ENCODE peak calls at places on chromosome 9, in eight cellular contexts. R is AG04450; S is CD8-positive, alpha-beta T cell; E is WERI-Rb-1; O is heart left ventricle; H is HL-60; I is breast epithelium; Q is neural progenitor cell. P is an unnamed sample.

GRCh38 chr9:121242219-121242954 is 25.6 kb upstream of the GSN start:
- DNase-seq in R (no peak), S (no peak), E (no peak), O (no peak), H (no peak), I (no peak), Q (no peak), P (no peak)

GRCh38 chr9:76269789-76270188 is 124.4 kb downstream of the RFK start:
- DNase-seq in R (peak; percentile 7), S (no peak), E (no peak), O (no peak), H (no peak), I (no peak), Q (no peak), P (peak; percentile 13)

GRCh38 chr9:134910146-134910545 is 7.6 kb downstream of the FCN1 start:
- DNase-seq in R (no peak), S (no peak), E (no peak), O (no peak), H (no peak), I (no peak), Q (no peak), P (no peak)

GRCh38 chr9:100352201-100352726 is 478 bp downstream of the TEX10 start:
- DNase-seq in R (no peak), S (no peak), E (peak; percentile 30), O (peak; percentile 66), H (peak; percentile 28), I (peak; percentile 23), Q (peak; percentile 59), P (no peak)

GRCh38 chr9:79512251-79512650 is 59.5 kb upstream of the TLE4 start:
- DNase-seq in R (no peak), S (no peak), E (no peak), O (no peak), H (no peak), I (no peak), Q (no peak), P (no peak)

GRCh38 chr9:86901511-86901910 is 45.8 kb downstream of the GAS1 start:
- DNase-seq in R (no peak), S (no peak), E (no peak), O (no peak), H (no peak), I (no peak), Q (no peak), P (no peak)

GRCh38 chr9:12604154-12604825 is 88.9 kb upstream of the TYRP1 start:
- DNase-seq in R (no peak), S (no peak), E (no peak), O (no peak), H (no peak), I (no peak), Q (no peak), P (no peak)

GRCh38 chr9:93308676-93309075 is 124.7 kb downstream of the WNK2 start:
- DNase-seq in R (no peak), S (no peak), E (no peak), O (no peak), H (no peak), I (no peak), Q (no peak), P (no peak)

GRCh38 chr9:95836072-95836471 is 39.4 kb upstream of the ERCC6L2 start:
- DNase-seq in R (no peak), S (no peak), E (no peak), O (no peak), H (no peak), I (no peak), Q (no peak), P (no peak)

GRCh38 chr9:110602281-110602680 is 22.7 kb upstream of the SVEP1 start:
- DNase-seq in R (no peak), S (no peak), E (no peak), O (no peak), H (no peak), I (no peak), Q (peak; percentile 14), P (no peak)

GRCh38 chr9:77518688-77519087 is 129.4 kb downstream of the GNA14 start:
- DNase-seq in R (no peak), S (no peak), E (no peak), O (no peak), H (no peak), I (no peak), Q (no peak), P (no peak)

GRCh38 chr9:84773023-84773422 is 103.5 kb downstream of the NTRK2 start:
- DNase-seq in R (no peak), S (no peak), E (no peak), O (no peak), H (no peak), I (no peak), Q (no peak), P (peak; percentile 74)

GRCh38 chr9:110669439-110669838 is 848 bp downstream of the MUSK start:
- DNase-seq in R (no peak), S (no peak), E (no peak), O (no peak), H (no peak), I (no peak), Q (no peak), P (no peak)

GRCh38 chr9:97806721-97807120 is 46.3 kb upstream of the FOXE1 start:
- DNase-seq in R (no peak), S (no peak), E (no peak), O (no peak), H (no peak), I (no peak), Q (no peak), P (no peak)

GRCh38 chr9:97801180-97801579 is 51.8 kb upstream of the FOXE1 start:
- DNase-seq in R (no peak), S (no peak), E (no peak), O (no peak), H (no peak), I (no peak), Q (no peak), P (no peak)

GRCh38 chr9:97802276-97802675 is 50.8 kb upstream of the FOXE1 start:
- DNase-seq in R (no peak), S (no peak), E (no peak), O (no peak), H (no peak), I (no peak), Q (no peak), P (no peak)

GRCh38 chr9:97804059-97804365 is 49.0 kb upstream of the FOXE1 start:
- DNase-seq in R (no peak), S (no peak), E (no peak), O (no peak), H (no peak), I (no peak), Q (no peak), P (no peak)

DNA sequence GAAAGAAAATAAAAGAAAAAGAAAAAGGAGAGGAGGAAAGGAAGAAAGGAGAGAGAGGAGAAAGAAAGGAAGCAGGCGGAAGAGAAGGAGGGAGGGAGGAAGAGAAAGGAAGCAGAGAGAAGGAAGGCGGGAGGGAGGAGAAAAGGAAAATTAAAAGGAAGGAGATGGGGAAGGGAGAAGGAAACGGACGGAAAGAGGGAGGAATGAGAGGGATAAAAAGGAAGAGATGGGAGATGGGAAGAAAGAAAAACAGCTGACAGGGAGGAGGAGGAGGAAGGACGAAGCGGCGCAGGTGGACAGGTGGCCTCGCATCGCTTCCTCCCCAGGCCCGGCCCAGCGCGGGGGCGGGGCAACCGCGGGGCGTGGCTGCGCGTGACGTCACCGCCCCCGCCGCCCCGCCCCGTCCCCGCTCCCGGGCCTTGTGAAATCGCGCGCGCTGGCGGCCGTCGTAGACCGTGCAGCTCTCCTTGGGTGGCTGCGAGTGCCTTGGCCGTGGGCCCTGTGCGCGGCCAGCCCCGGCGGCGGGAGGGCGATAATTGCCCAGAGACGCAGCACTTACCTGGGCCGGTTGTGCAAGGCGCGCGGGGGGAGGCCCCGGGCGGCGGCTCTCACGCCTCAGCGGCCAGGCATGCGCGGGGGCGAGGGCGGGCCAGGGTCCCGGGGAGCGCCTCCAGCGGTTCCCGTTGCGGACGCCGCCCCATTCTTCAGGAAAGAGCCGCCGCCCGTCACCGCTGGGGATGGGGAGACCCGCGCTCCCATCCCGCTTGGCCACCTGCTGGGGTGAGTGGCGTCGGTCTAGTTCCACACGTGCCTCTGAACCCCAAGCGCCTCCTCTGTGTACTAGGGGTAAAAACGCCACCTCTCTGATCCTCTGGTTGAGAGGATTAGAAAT is 49.6 kb upstream of the FOXE1 start:
- DNase-seq in R (no peak), S (peak; percentile 70), E (peak; percentile 89), O (peak; percentile 85), H (peak; percentile 59), I (peak; percentile 87), Q (peak; percentile 85), P (no peak)
- TF ChIP-seq CTCF in R (no peak), S (no peak), E (peak; percentile 14), O (no peak), H (no peak), I (no peak), Q (peak; percentile 33), P (peak; percentile 12)

DNA sequence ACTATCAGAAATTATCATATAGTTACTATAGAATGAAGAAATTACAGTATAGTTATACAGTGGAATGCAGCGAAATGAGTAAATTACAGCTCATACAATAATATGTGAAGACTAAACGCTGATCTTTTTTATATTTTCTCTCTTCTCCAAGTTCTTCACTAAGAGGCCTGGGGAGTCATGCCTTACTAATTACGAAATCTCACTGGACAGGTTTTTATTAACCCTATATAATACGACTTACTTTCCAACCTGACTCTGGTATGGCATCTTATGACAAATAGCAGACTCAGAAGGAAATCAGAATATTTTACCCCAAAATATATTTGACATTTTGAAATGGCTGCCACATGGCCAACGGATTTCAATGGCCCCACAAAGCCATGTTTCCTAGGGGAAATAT is 9.1 kb downstream of the CARNMT1 start:
- DNase-seq in R (no peak), S (no peak), E (no peak), O (no peak), H (no peak), I (no peak), Q (no peak), P (no peak)
- H3K27me3 ChIP-seq in R (no peaks in the 10 kb centered on the region), S (no peaks in the 10 kb centered on the region), E (no peaks in the 10 kb centered on the region), O (no peaks in the 10 kb centered on the region), H (no peaks in the 10 kb centered on the region), I (no peaks in the 10 kb centered on the region), Q (no peaks in the 10 kb centered on the region), P (no peaks in the 10 kb centered on the region)

GRCh38 chr9:71797266-71797665 is 29.0 kb upstream of the CEMIP2 start:
- DNase-seq in R (no peak), S (no peak), E (no peak), O (no peak), H (no peak), I (no peak), Q (no peak), P (no peak)

GRCh38 chr9:71791875-71792274 is 23.6 kb upstream of the CEMIP2 start:
- DNase-seq in R (no peak), S (no peak), E (no peak), O (no peak), H (no peak), I (no peak), Q (no peak), P (peak; percentile 47)

GRCh38 chr9:71793386-71794105 is 25.2 kb upstream of the CEMIP2 start:
- DNase-seq in R (peak; percentile 37), S (no peak), E (no peak), O (no peak), H (no peak), I (no peak), Q (peak; percentile 82), P (peak; percentile 13)

GRCh38 chr9:71796368-71796767 is 28.1 kb upstream of the CEMIP2 start:
- DNase-seq in R (no peak), S (no peak), E (no peak), O (no peak), H (no peak), I (no peak), Q (no peak), P (no peak)

GRCh38 chr9:71795097-71795807 is 26.9 kb upstream of the CEMIP2 start:
- DNase-seq in R (no peak), S (no peak), E (no peak), O (no peak), H (no peak), I (no peak), Q (no peak), P (no peak)
- H3K4me3 ChIP-seq in R (no peak overlapping the region), S (peak overlapping the region; percentile 17), E (no peak overlapping the region), O (no peak overlapping the region), H (no peak overlapping the region), I (no peak overlapping the region), Q (no peak overlapping the region), P (no peak overlapping the region)

GRCh38 chr9:36148652-36149051 is 12.1 kb downstream of the GLIPR2 start:
- DNase-seq in R (peak; percentile 92), S (peak; percentile 64), E (no peak), O (peak; percentile 97), H (peak; percentile 75), I (peak; percentile 90), Q (no peak), P (peak; percentile 79)
- TF ChIP-seq CTCF in R (no peak), S (no peak), E (no peak), O (no peak), H (no peak), I (no peak), Q (no peak), P (no peak)

P was measured in BJ.